ENCODE peak calls at places on chromosome 21, in four cellular contexts. S is lower leg skin, B is NCI-H774, E is globus pallidus. U is an unnamed sample.

GRCh38 chr21:42313501-42313969 is 1.7 kb downstream of the TFF3 start:
- DNase-seq in S (no peak), B (no peak), E (no peak), U (no peak)

GRCh38 chr21:29671728-29672127 is 268.1 kb downstream of the GRIK1 start:
- DNase-seq in S (no peak), B (no peak), E (no peak), U (no peak)

GRCh38 chr21:44793269-44794030 is 8.2 kb downstream of the UBE2G2 start:
- DNase-seq in S (no peak), B (peak; percentile 2), E (peak; percentile 50), U (no peak)

GRCh38 chr21:43266534-43266933 is 97.7 kb downstream of the CRYAA start:
- DNase-seq in S (no peak), B (no peak), E (no peak), U (no peak)

GRCh38 chr21:17491716-17492414 is 21.0 kb upstream of the CXADR start:
- DNase-seq in S (peak; percentile 32), B (no peak), E (peak; percentile 42), U (no peak)

GRCh38 chr21:32525282-32525681 is 60.0 kb downstream of the TCP10L start:
- DNase-seq in S (no peak), B (no peak), E (no peak), U (no peak)

GRCh38 chr21:46077674-46078101 is 20.2 kb upstream of the COL6A2 start:
- DNase-seq in S (peak; percentile 7), B (no peak), E (no peak), U (no peak)

GRCh38 chr21:42340187-42340586 is 10.6 kb downstream of the TFF2 start:
- DNase-seq in S (no peak), B (no peak), E (no peak), U (no peak)

GRCh38 chr21:37710555-37711293 is 205.5 kb downstream of the KCNJ6 start:
- DNase-seq in S (no peak), B (no peak), E (no peak), U (no peak)

GRCh38 chr21:45309069-45309521 is 21.4 kb upstream of the POFUT2 start:
- DNase-seq in S (no peak), B (no peak), E (no peak), U (no peak)

GRCh38 chr21:31713973-31714740 is 17.8 kb downstream of the SCAF4 start:
- DNase-seq in S (no peak), B (no peak), E (no peak), U (no peak)

U was measured in omental fat pad.